ENCODE peak calls at places on chromosomes 7 and 10, in ten cellular contexts. T is islet precursor cell; M is AG09309; Z is DMS79 treated with DMSO at 0.1 percent for 48 hours; S is T-helper 2 cell; D is COR-L47; I is stimulated activated effector memory CD8-positive, alpha-beta T cell treated with anti-CD3 and anti-CD28 coated beads, Interleukin-12 subunit alpha, Interleukin-12 subunit beta, amount 100 ng/mL, for 72 hours; F is LoVo; L is Calu3; N is iPS DF 6.9. V is an unnamed sample.

GRCh38 chr7:468681-469590 is 50.7 kb downstream of the PDGFA start:
- DNase-seq in T (peak), M (peak), Z (no peak), S (no peak), D (no peak), I (no peak), F (no peak), L (peak), N (no peak), V (no peak)

GRCh38 chr10:32446701-32447406 is 914 bp downstream of the CCDC7 start:
- DNase-seq in T (no peak), M (no peak), Z (peak), S (no peak), D (peak), I (no peak), F (peak), L (no peak), N (no peak), V (no peak)

GRCh38 chr10:71837085-71837827 is 13.8 kb downstream of the PSAP start:
- DNase-seq in T (peak), M (no peak), Z (no peak), S (no peak), D (no peak), I (no peak), F (no peak), L (no peak), N (no peak), V (peak)

GRCh38 chr10:124385627-124386185 is 33.0 kb downstream of the OAT start:
- DNase-seq in T (no peak), M (no peak), Z (no peak), S (no peak), D (no peak), I (no peak), F (no peak), L (no peak), N (no peak), V (no peak)

GRCh38 chr7:66626236-66626957 is 2.3 kb upstream of the KCTD7 start:
- DNase-seq in T (peak), M (peak), Z (no peak), S (no peak), D (no peak), I (no peak), F (no peak), L (no peak), N (no peak), V (no peak)

GRCh38 chr7:114835303-114835702 is 86.6 kb upstream of the MDFIC start:
- DNase-seq in T (no peak), M (no peak), Z (no peak), S (no peak), D (no peak), I (no peak), F (no peak), L (no peak), N (no peak), V (no peak)

GRCh38 chr7:36653671-36654355 is 70.5 kb downstream of the AOAH start:
- DNase-seq in T (no peak), M (no peak), Z (no peak), S (no peak), D (no peak), I (no peak), F (no peak), L (no peak), N (no peak), V (no peak)

GRCh38 chr7:81036041-81036440 is 117.2 kb upstream of the SEMA3C start:
- DNase-seq in T (no peak), M (no peak), Z (no peak), S (no peak), D (no peak), I (no peak), F (no peak), L (no peak), N (no peak), V (no peak)

GRCh38 chr7:1340031-1340430 is 107.4 kb downstream of the UNCX start:
- DNase-seq in T (no peak), M (no peak), Z (no peak), S (no peak), D (no peak), I (no peak), F (no peak), L (no peak), N (no peak), V (no peak)

GRCh38 chr10:93271347-93271746 is 197.7 kb downstream of the CYP26A1 start:
- DNase-seq in T (peak), M (no peak), Z (no peak), S (no peak), D (no peak), I (no peak), F (no peak), L (no peak), N (no peak), V (no peak)

GRCh38 chr10:33052915-33053810 is 95.1 kb upstream of the ITGB1 start:
- DNase-seq in T (no peak), M (no peak), Z (no peak), S (no peak), D (no peak), I (no peak), F (no peak), L (no peak), N (no peak), V (no peak)

GRCh38 chr7:10022957-10023356 is 950.7 kb upstream of the PHF14 start:
- DNase-seq in T (peak), M (no peak), Z (no peak), S (no peak), D (peak), I (no peak), F (peak), L (peak), N (peak), V (no peak)

GRCh38 chr10:89476150-89476549 is 59.2 kb downstream of the SLC16A12 start:
- DNase-seq in T (no peak), M (no peak), Z (no peak), S (no peak), D (no peak), I (no peak), F (no peak), L (no peak), N (no peak), V (no peak)

GRCh38 chr7:158324397-158325360 is 262.9 kb downstream of the PTPRN2 start:
- DNase-seq in T (peak), M (no peak), Z (peak), S (no peak), D (peak), I (no peak), F (no peak), L (no peak), N (no peak), V (peak)

GRCh38 chr10:122116331-122116730 is 127.4 kb downstream of the TACC2 start:
- DNase-seq in T (no peak), M (no peak), Z (peak), S (no peak), D (no peak), I (no peak), F (no peak), L (no peak), N (no peak), V (no peak)

GRCh38 chr10:67098460-67098859 is 172.6 kb downstream of the LRRTM3 start:
- DNase-seq in T (no peak), M (no peak), Z (no peak), S (no peak), D (peak), I (no peak), F (no peak), L (no peak), N (no peak), V (no peak)

GRCh38 chr7:129721139-129721538 is 109.6 kb downstream of the NRF1 start:
- DNase-seq in T (no peak), M (no peak), Z (no peak), S (no peak), D (no peak), I (no peak), F (no peak), L (no peak), N (no peak), V (no peak)

GRCh38 chr10:80568306-80568705 is 30.6 kb downstream of the SH2D4B start:
- DNase-seq in T (no peak), M (no peak), Z (no peak), S (no peak), D (no peak), I (no peak), F (no peak), L (no peak), N (no peak), V (no peak)

GRCh38 chr10:58044072-58044471 is 223.6 kb downstream of the IPMK start:
- DNase-seq in T (peak), M (peak), Z (no peak), S (no peak), D (no peak), I (no peak), F (no peak), L (no peak), N (no peak), V (no peak)

GRCh38 chr7:131555565-131556054 is 818 bp downstream of the PODXL start:
- DNase-seq in T (no peak), M (no peak), Z (no peak), S (no peak), D (no peak), I (no peak), F (peak), L (no peak), N (no peak), V (no peak)

GRCh38 chr7:13988011-13988410 is 1.5 kb downstream of the ETV1 start:
- DNase-seq in T (no peak), M (no peak), Z (no peak), S (no peak), D (no peak), I (no peak), F (no peak), L (no peak), N (no peak), V (no peak)

GRCh38 chr10:126420571-126421275 is 32.4 kb upstream of the ADAM12 start:
- DNase-seq in T (no peak), M (peak), Z (no peak), S (no peak), D (no peak), I (no peak), F (no peak), L (no peak), N (no peak), V (no peak)

GRCh38 chr7:117008849-117009531 is 55.7 kb downstream of the ST7 start:
- DNase-seq in T (no peak), M (no peak), Z (no peak), S (no peak), D (no peak), I (no peak), F (no peak), L (no peak), N (no peak), V (no peak)

GRCh38 chr7:112484671-112485097 is 3.9 kb downstream of the LSMEM1 start:
- DNase-seq in T (peak), M (peak), Z (no peak), S (no peak), D (no peak), I (no peak), F (peak), L (no peak), N (no peak), V (no peak)

GRCh38 chr7:6359021-6359420 is 86.6 kb upstream of the CYTH3 start:
- DNase-seq in T (no peak), M (no peak), Z (no peak), S (no peak), D (no peak), I (no peak), F (no peak), L (no peak), N (no peak), V (no peak)

GRCh38 chr7:78095549-78095948 is 297.0 kb downstream of the PHTF2 start:
- DNase-seq in T (no peak), M (peak), Z (no peak), S (no peak), D (no peak), I (no peak), F (no peak), L (no peak), N (no peak), V (no peak)

GRCh38 chr10:43206391-43207235 is 60.3 kb downstream of the RASGEF1A start:
- DNase-seq in T (peak), M (no peak), Z (no peak), S (no peak), D (no peak), I (no peak), F (no peak), L (no peak), N (no peak), V (no peak)

V was measured in H1.